ENCODE peak calls at places on chromosomes 3 and 15, in four cellular contexts. O is neural crest cell, K is brain microvascular endothelial cell, W is GM20000. E is an unnamed sample.

GRCh38 chr15:66698971-66699370 is 3.1 kb upstream of the SMAD6 start:
- DNase-seq in O (no peak), K (no peak), W (no peak), E (no peak)

GRCh38 chr3:38031022-38031994 is 1.9 kb upstream of the PLCD1 start:
- DNase-seq in O (no peak), K (no peak), W (no peak), E (no peak)

GRCh38 chr3:52775877-52776276 is 1.5 kb upstream of the ITIH1 start:
- DNase-seq in O (no peak), K (no peak), W (no peak), E (no peak)

GRCh38 chr3:37891227-37891626 is 29.5 kb downstream of the CTDSPL start:
- DNase-seq in O (no peak), K (no peak), W (no peak), E (no peak)

GRCh38 chr3:23668430-23668904 is 137.3 kb upstream of the UBE2E1 start:
- DNase-seq in O (no peak), K (peak; percentile 65), W (no peak), E (no peak)

GRCh38 chr15:77266708-77267387 is 153.1 kb downstream of the PEAK1 start:
- DNase-seq in O (no peak), K (peak; percentile 98), W (no peak), E (no peak)

GRCh38 chr15:70596354-70597055 is 166.9 kb downstream of the UACA start:
- DNase-seq in O (no peak), K (peak; percentile 89), W (no peak), E (peak; percentile 2)

GRCh38 chr15:67409175-67409574 is 111.8 kb upstream of the C15orf61 start:
- DNase-seq in O (no peak), K (no peak), W (no peak), E (no peak)

GRCh38 chr15:70502576-70502975 is 260.8 kb downstream of the UACA start:
- DNase-seq in O (no peak), K (no peak), W (no peak), E (no peak)

GRCh38 chr3:195441476-195441970 is 1.3 kb downstream of the ACAP2 start:
- DNase-seq in O (no peak), K (no peak), W (no peak), E (no peak)

GRCh38 chr3:136343873-136344281 is 93.7 kb downstream of the PCCB start:
- DNase-seq in O (no peak), K (peak; percentile 99), W (no peak), E (peak; percentile 63)

GRCh38 chr3:177249203-177249602 is 51.9 kb upstream of the TBL1XR1 start:
- DNase-seq in O (no peak), K (no peak), W (no peak), E (no peak)

GRCh38 chr15:23497710-23498111 is 50.7 kb upstream of the GOLGA6L2 start:
- DNase-seq in O (peak; percentile 2), K (peak; percentile 4), W (no peak), E (no peak)

GRCh38 chr3:139564290-139564861 is 24.8 kb upstream of the RBP1 start:
- DNase-seq in O (no peak), K (peak; percentile 21), W (no peak), E (no peak)
- TF ChIP-seq CTCF in O (peak; percentile 49), K (peak; percentile 78), W (no peak), E (no peak)

GRCh38 chr15:45087513-45087912 is 26.5 kb downstream of the DUOX2 start:
- DNase-seq in O (no peak), K (no peak), W (no peak), E (no peak)
- TF ChIP-seq CTCF in O (no peak), K (no peak), W (no peak), E (no peak)

GRCh38 chr3:147269907-147270306 is 136.4 kb downstream of the ZIC4 start:
- DNase-seq in O (no peak), K (no peak), W (no peak), E (no peak)
- TF ChIP-seq CTCF in O (no peak), K (no peak), W (no peak), E (no peak)

GRCh38 chr15:58677426-58677825 is 72.1 kb downstream of the ADAM10 start:
- DNase-seq in O (no peak), K (no peak), W (no peak), E (no peak)
- TF ChIP-seq CTCF in O (no peak), K (no peak), W (no peak), E (no peak)